ENCODE peak calls at places on chromosome 1, in seven cellular contexts. X is CD4-positive, CD25-positive, alpha-beta regulatory T cell; L is upper lobe of right lung; U is kidney; O is AG04450; S is heart right ventricle; A is left lung. G is an unnamed sample.

GRCh38 chr1:118160825-118161224 is 24.2 kb downstream of the SPAG17 start:
- DNase-seq in X (no peak), U (no peak), L (no peak), A (no peak), O (no peak), S (no peak), G (no peak)

GRCh38 chr1:205704891-205705290 is 24.6 kb upstream of the SLC45A3 start:
- DNase-seq in S (no peak), A (no peak), L (no peak), X (no peak), O (no peak), U (no peak), G (no peak)

GRCh38 chr1:187038789-187039188 is 210.0 kb downstream of the PLA2G4A start:
- DNase-seq in O (peak; percentile 7), X (no peak), L (no peak), S (no peak), A (no peak), U (no peak), G (no peak)

GRCh38 chr1:107965112-107965991 is at the start of gene VAV3:
- DNase-seq in L (peak; percentile 83), A (peak; percentile 95), O (no peak), X (peak; percentile 38), S (peak; percentile 84), U (peak; percentile 91), G (peak; percentile 70)

GRCh38 chr1:176206006-176206960 is 803 bp downstream of the COP1 start:
- DNase-seq in O (no peak), U (no peak), X (no peak), L (peak; percentile 80), S (no peak), A (peak; percentile 92), G (peak; percentile 40)

GRCh38 chr1:236759252-236759859 is 35.7 kb upstream of the MTR start:
- DNase-seq in A (no peak), L (no peak), S (no peak), X (no peak), U (no peak), O (peak; percentile 8), G (no peak)

GRCh38 chr1:116826818-116827606 is 72.8 kb downstream of the CD2 start:
- DNase-seq in L (no peak), X (no peak), U (no peak), A (no peak), O (no peak), S (no peak), G (no peak)

GRCh38 chr1:203480525-203481084 is 5.0 kb downstream of the PRELP start:
- DNase-seq in U (peak; percentile 83), X (no peak), L (peak; percentile 84), A (peak; percentile 89), S (peak; percentile 69), O (peak; percentile 84), G (peak; percentile 86)

GRCh38 chr1:156082111-156083091 is at the start of gene MEX3A:
- DNase-seq in S (peak; percentile 78), U (peak; percentile 87), X (peak; percentile 56), L (peak; percentile 86), A (peak; percentile 89), O (no peak), G (peak; percentile 69)

GRCh38 chr1:171300401-171300800 is 13.6 kb upstream of the FMO4 start:
- DNase-seq in X (no peak), A (no peak), U (no peak), L (no peak), O (no peak), S (no peak), G (no peak)

GRCh38 chr1:16396591-16396990 is 29.5 kb downstream of the SZRD1 start:
- DNase-seq in A (no peak), O (peak; percentile 37), X (no peak), L (no peak), S (peak; percentile 29), U (no peak), G (no peak)

GRCh38 chr1:212218911-212219310 is 66.3 kb upstream of the PPP2R5A start:
- DNase-seq in A (no peak), L (no peak), O (peak; percentile 77), S (no peak), U (no peak), X (no peak), G (no peak)

GRCh38 chr1:7595338-7595737 is 175.8 kb upstream of the VAMP3 start:
- DNase-seq in X (no peak), S (no peak), O (no peak), L (peak; percentile 30), U (no peak), A (peak; percentile 42), G (no peak)

GRCh38 chr1:22773981-22774471 is 63.4 kb downstream of the EPHB2 start:
- DNase-seq in X (no peak), L (no peak), O (no peak), A (peak; percentile 61), U (peak; percentile 75), S (peak; percentile 39), G (no peak)

GRCh38 chr1:245153645-245154428 is 948 bp upstream of the KIF26B start:
- DNase-seq in O (no peak), X (no peak), S (peak; percentile 26), U (peak; percentile 79), L (peak; percentile 70), A (peak; percentile 82), G (no peak)

GRCh38 chr1:167934407-167935251 is 1.9 kb upstream of the DCAF6 start:
- DNase-seq in U (no peak), O (no peak), A (no peak), L (no peak), S (no peak), X (no peak), G (no peak)

GRCh38 chr1:220579317-220579716 is 51.4 kb downstream of the MARK1 start:
- DNase-seq in X (no peak), L (no peak), S (no peak), U (no peak), A (no peak), O (no peak), G (no peak)

GRCh38 chr1:151547119-151547899 is 7.2 kb downstream of the TUFT1 start:
- DNase-seq in L (peak; percentile 83), A (no peak), U (peak; percentile 86), O (peak; percentile 88), X (no peak), S (no peak), G (peak; percentile 65)

GRCh38 chr1:22326372-22326915 is 125.2 kb upstream of the ZBTB40 start:
- DNase-seq in U (peak; percentile 31), A (no peak), X (no peak), L (peak; percentile 27), O (no peak), S (no peak), G (peak; percentile 24)

GRCh38 chr1:29638281-29638680 is 402.0 kb downstream of the PTPRU start:
- DNase-seq in L (no peak), U (no peak), A (no peak), X (no peak), S (no peak), O (no peak), G (no peak)

GRCh38 chr1:19861034-19861433 is 21.2 kb upstream of the OTUD3 start:
- DNase-seq in L (no peak), X (no peak), O (no peak), A (no peak), U (no peak), S (no peak), G (no peak)

GRCh38 chr1:242523968-242524570 is 428 bp downstream of the PLD5 start:
- DNase-seq in X (no peak), O (no peak), U (peak; percentile 70), A (peak; percentile 76), L (peak; percentile 72), S (peak; percentile 20), G (no peak)

GRCh38 chr1:64895500-64895899 is 70.8 kb downstream of the JAK1 start:
- DNase-seq in S (no peak), O (no peak), L (no peak), X (no peak), A (no peak), U (no peak), G (no peak)

GRCh38 chr1:224340711-224341384 is 10.9 kb upstream of the NVL start:
- DNase-seq in U (peak; percentile 82), X (no peak), O (no peak), S (peak; percentile 22), L (peak; percentile 71), A (peak; percentile 88), G (peak; percentile 54)

GRCh38 chr1:19447550-19447949 is 37.8 kb downstream of the CAPZB start:
- DNase-seq in A (no peak), X (no peak), U (no peak), S (no peak), O (no peak), L (no peak), G (no peak)

GRCh38 chr1:31224102-31224501 is 15.6 kb downstream of the NKAIN1 start:
- DNase-seq in A (no peak), X (no peak), L (no peak), U (no peak), O (no peak), S (no peak), G (no peak)

GRCh38 chr1:49102752-49103151 is 326.1 kb upstream of the BEND5 start:
- DNase-seq in S (no peak), O (no peak), U (no peak), L (no peak), A (no peak), X (no peak), G (no peak)

GRCh38 chr1:49104575-49104974 is 327.9 kb upstream of the BEND5 start:
- DNase-seq in X (no peak), S (no peak), U (no peak), O (no peak), L (no peak), A (no peak), G (peak; percentile 27)

GRCh38 chr1:49098866-49099265 is 322.2 kb upstream of the BEND5 start:
- DNase-seq in X (no peak), A (no peak), O (no peak), U (no peak), S (no peak), L (no peak), G (no peak)
- H3K9me3 ChIP-seq in X (no peaks in the 10 kb centered on the region), A (no peaks in the 10 kb centered on the region), O (peaks cover 18% of the 10 kb centered on the region), U (no peaks in the 10 kb centered on the region), S (no peaks in the 10 kb centered on the region), L (peaks cover under 1% of the 10 kb centered on the region), G (no peaks in the 10 kb centered on the region)

GRCh38 chr1:164006621-164007020 is 552.4 kb upstream of the PBX1 start:
- DNase-seq in U (no peak), A (no peak), X (no peak), S (no peak), O (no peak), L (no peak), G (no peak)
- H3K9me3 ChIP-seq in U (no peaks in the 10 kb centered on the region), A (no peaks in the 10 kb centered on the region), X (no peaks in the 10 kb centered on the region), S (peaks cover 28% of the 10 kb centered on the region), O (no peaks in the 10 kb centered on the region), L (no peaks in the 10 kb centered on the region), G (peaks cover 33% of the 10 kb centered on the region)

GRCh38 chr1:4626061-4626460 is 28.3 kb upstream of the AJAP1 start:
- DNase-seq in A (no peak), L (peak; percentile 51), S (no peak), U (no peak), X (no peak), O (no peak), G (no peak)
- H3K9me3 ChIP-seq in A (no peaks in the 10 kb centered on the region), L (no peaks in the 10 kb centered on the region), S (no peaks in the 10 kb centered on the region), U (no peaks in the 10 kb centered on the region), X (no peaks in the 10 kb centered on the region), O (peaks cover 89% of the 10 kb centered on the region), G (no peaks in the 10 kb centered on the region)

GRCh38 chr1:90879281-90879680 is 142.6 kb downstream of the ZNF644 start:
- DNase-seq in O (no peak), A (no peak), L (no peak), U (no peak), S (no peak), X (no peak), G (no peak)

GRCh38 chr1:90876098-90876497 is 145.7 kb downstream of the ZNF644 start:
- DNase-seq in O (no peak), L (no peak), A (no peak), U (no peak), X (no peak), S (no peak), G (no peak)

GRCh38 chr1:90881034-90881433 is 140.8 kb downstream of the ZNF644 start:
- DNase-seq in A (no peak), U (no peak), O (no peak), S (no peak), X (no peak), L (no peak), G (no peak)
- H3K9me3 ChIP-seq in A (peaks cover 8% of the 10 kb centered on the region), U (no peaks in the 10 kb centered on the region), O (peaks cover 3% of the 10 kb centered on the region), S (peaks cover 38% of the 10 kb centered on the region), X (peaks cover 38% of the 10 kb centered on the region), L (peaks cover 16% of the 10 kb centered on the region), G (peaks cover 39% of the 10 kb centered on the region)